ENCODE peak calls at places on chromosome 16, in eight cellular contexts. Y is NCI-H1105 treated with DMSO at 0.1 percent for 48 hours; Q is cardiac fibroblast; A is amniotic stem cell; E is NCI-H1436 treated with DMSO at 0.1 percent for 48 hours; G is activated CD4-positive, alpha-beta T cell treated with anti-CD3 and anti-CD28 coated beads, Interleukin-2, amount 50 U/mL, for 4 hours; Z is upper lobe of right lung; O is Jurkat, Clone E6-1. L is an unnamed sample.

GRCh38 chr16:10617662-10618420 is 37.4 kb upstream of the EMP2 start:
- DNase-seq in Y (peak), Q (no peak), A (no peak), E (no peak), G (no peak), Z (no peak), O (no peak), L (peak)

GRCh38 chr16:77794586-77794985 is 6.2 kb downstream of the VAT1L start:
- DNase-seq in Y (no peak), Q (no peak), A (no peak), E (no peak), G (no peak), Z (no peak), O (no peak), L (peak)

GRCh38 chr16:57143125-57143965 is 42.5 kb downstream of the PSME3IP1 start:
- DNase-seq in Y (no peak), Q (no peak), A (no peak), E (no peak), G (no peak), Z (peak), O (no peak), L (no peak)

GRCh38 chr16:30137897-30138296 is 14.9 kb upstream of the MAPK3 start:
- DNase-seq in Y (no peak), Q (no peak), A (no peak), E (no peak), G (no peak), Z (no peak), O (no peak), L (no peak)

GRCh38 chr16:81166417-81167300 is 70.5 kb upstream of the GCSH start:
- DNase-seq in Y (no peak), Q (no peak), A (no peak), E (no peak), G (no peak), Z (no peak), O (no peak), L (no peak)

GRCh38 chr16:30619207-30619606 is 9.0 kb upstream of the ZNF689 start:
- DNase-seq in Y (no peak), Q (peak), A (no peak), E (no peak), G (no peak), Z (no peak), O (no peak), L (no peak)

GRCh38 chr16:71929048-71929447 is 33.7 kb downstream of the IST1 start:
- DNase-seq in Y (no peak), Q (peak), A (peak), E (no peak), G (no peak), Z (no peak), O (no peak), L (no peak)

GRCh38 chr16:53768167-53768566 is 64.2 kb downstream of the FTO start:
- DNase-seq in Y (no peak), Q (peak), A (no peak), E (no peak), G (no peak), Z (no peak), O (no peak), L (no peak)

GRCh38 chr16:78952630-78953029 is 647.9 kb downstream of the MAF start:
- DNase-seq in Y (no peak), Q (no peak), A (no peak), E (no peak), G (no peak), Z (no peak), O (no peak), L (no peak)

GRCh38 chr16:77290451-77291110 is 91.4 kb downstream of the SYCE1L start:
- DNase-seq in Y (peak), Q (peak), A (no peak), E (peak), G (no peak), Z (no peak), O (no peak), L (no peak)

GRCh38 chr16:51391798-51392511 is 240.9 kb upstream of the SALL1 start:
- DNase-seq in Y (no peak), Q (peak), A (no peak), E (no peak), G (no peak), Z (no peak), O (no peak), L (no peak)